ENCODE peak calls at places on chromosomes 6 and 20, in five cellular contexts. G, F, U, T and B are unnamed samples.

GRCh38 chr6:149452062-149452939 is 32.5 kb downstream of the ZC3H12D start:
- DNase-seq in G (no peak), F (no peak), U (no peak), T (no peak), B (no peak)

GRCh38 chr6:20056350-20056992 is 155.8 kb downstream of the MBOAT1 start:
- DNase-seq in G (peak; percentile 81), F (peak; percentile 82), U (peak; percentile 79), T (peak; percentile 39), B (peak; percentile 33)

GRCh38 chr6:88008411-88008810 is 39.2 kb upstream of the SPACA1 start:
- DNase-seq in G (peak; percentile 11), F (no peak), U (no peak), T (no peak), B (no peak)

GRCh38 chr20:49979030-49979832 is 3.5 kb upstream of the SNAI1 start:
- DNase-seq in G (peak; percentile 83), F (peak; percentile 85), U (peak; percentile 88), T (peak; percentile 93), B (peak; percentile 40)

GRCh38 chr20:10848810-10849370 is 175.1 kb upstream of the JAG1 start:
- DNase-seq in G (peak; percentile 95), F (peak; percentile 60), U (no peak), T (no peak), B (no peak)

GRCh38 chr6:121222656-121223055 is 111.6 kb downstream of the TBC1D32 start:
- DNase-seq in G (peak; percentile 70), F (peak; percentile 10), U (no peak), T (no peak), B (no peak)

GRCh38 chr6:11413728-11414127 is 123.8 kb upstream of the TMEM170B start:
- DNase-seq in G (peak; percentile 26), F (no peak), U (no peak), T (no peak), B (no peak)

GRCh38 chr6:89610149-89610642 is 28.4 kb downstream of the LYRM2 start:
- DNase-seq in G (peak; percentile 59), F (peak; percentile 87), U (peak; percentile 74), T (peak; percentile 46), B (peak; percentile 63)

GRCh38 chr6:2857580-2858337 is 16.1 kb upstream of the SERPINB1 start:
- DNase-seq in G (peak; percentile 49), F (no peak), U (no peak), T (peak; percentile 70), B (no peak)

GRCh38 chr6:109318328-109318876 is 63.9 kb downstream of the CD164 start:
- DNase-seq in G (no peak), F (no peak), U (peak; percentile 43), T (no peak), B (no peak)

GRCh38 chr6:25627001-25627400 is 25.0 kb upstream of the SCGN start:
- DNase-seq in G (no peak), F (peak; percentile 82), U (no peak), T (no peak), B (no peak)

GRCh38 chr6:131995924-131996323 is 44.8 kb upstream of the CCN2 start:
- DNase-seq in G (peak; percentile 87), F (no peak), U (no peak), T (peak; percentile 0), B (no peak)

GRCh38 chr6:44442833-44443444 is 55.4 kb downstream of the CDC5L start:
- DNase-seq in G (no peak), F (no peak), U (no peak), T (no peak), B (no peak)
- TF ChIP-seq CTCF in G (no peak), F (no peak), U (no peak), T (no peak), B (no peak)

DNA sequence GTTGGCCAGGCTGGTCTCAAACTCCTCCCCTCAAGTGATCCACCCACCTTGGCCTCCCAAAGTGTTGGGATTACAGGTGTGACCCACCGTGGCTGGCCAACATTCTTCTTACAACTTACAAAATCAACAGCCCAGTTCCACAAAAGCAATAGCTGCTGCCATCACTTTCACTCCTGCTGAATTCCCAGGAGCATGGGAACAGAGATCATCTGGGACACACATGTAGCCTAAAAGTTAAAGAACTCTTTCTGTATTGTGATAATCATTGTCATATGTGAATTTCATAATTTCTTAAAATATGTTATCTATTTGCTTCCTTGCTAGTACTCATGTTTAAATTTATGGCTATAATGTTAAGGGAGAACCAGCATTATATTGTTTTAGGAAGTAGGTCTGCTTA is 51.7 kb downstream of the NCOA6 start:
- DNase-seq in G (no peak), F (no peak), U (no peak), T (no peak), B (no peak)
- TF ChIP-seq EZH2phosphoT487 in G (no peak), F (no peak), U (no peak), T (no peak), B (no peak)

GRCh38 chr6:1558388-1558787 is 51.3 kb upstream of the FOXC1 start:
- DNase-seq in G (no peak), F (peak; percentile 23), U (no peak), T (no peak), B (no peak)
- H3F3A ChIP-seq in G (no peaks in the 10 kb centered on the region), F (no peaks in the 10 kb centered on the region), U (peaks cover 5% of the 10 kb centered on the region), T (no peaks in the 10 kb centered on the region), B (no peaks in the 10 kb centered on the region)

GRCh38 chr6:104954091-104954797 is 2.7 kb upstream of the LIN28B start:
- DNase-seq in G (no peak), F (peak; percentile 56), U (peak; percentile 49), T (no peak), B (no peak)

GRCh38 chr6:104957301-104958177 is 632 bp downstream of the LIN28B start:
- DNase-seq in G (no peak), F (peak; percentile 96), U (peak; percentile 91), T (no peak), B (no peak)

GRCh38 chr6:104955491-104955890 is 1.4 kb upstream of the LIN28B start:
- DNase-seq in G (no peak), F (peak; percentile 83), U (peak; percentile 73), T (peak; percentile 51), B (no peak)

GRCh38 chr6:104956663-104957294 is at the start of gene LIN28B:
- DNase-seq in G (no peak), F (no peak), U (peak; percentile 59), T (no peak), B (no peak)

DNA sequence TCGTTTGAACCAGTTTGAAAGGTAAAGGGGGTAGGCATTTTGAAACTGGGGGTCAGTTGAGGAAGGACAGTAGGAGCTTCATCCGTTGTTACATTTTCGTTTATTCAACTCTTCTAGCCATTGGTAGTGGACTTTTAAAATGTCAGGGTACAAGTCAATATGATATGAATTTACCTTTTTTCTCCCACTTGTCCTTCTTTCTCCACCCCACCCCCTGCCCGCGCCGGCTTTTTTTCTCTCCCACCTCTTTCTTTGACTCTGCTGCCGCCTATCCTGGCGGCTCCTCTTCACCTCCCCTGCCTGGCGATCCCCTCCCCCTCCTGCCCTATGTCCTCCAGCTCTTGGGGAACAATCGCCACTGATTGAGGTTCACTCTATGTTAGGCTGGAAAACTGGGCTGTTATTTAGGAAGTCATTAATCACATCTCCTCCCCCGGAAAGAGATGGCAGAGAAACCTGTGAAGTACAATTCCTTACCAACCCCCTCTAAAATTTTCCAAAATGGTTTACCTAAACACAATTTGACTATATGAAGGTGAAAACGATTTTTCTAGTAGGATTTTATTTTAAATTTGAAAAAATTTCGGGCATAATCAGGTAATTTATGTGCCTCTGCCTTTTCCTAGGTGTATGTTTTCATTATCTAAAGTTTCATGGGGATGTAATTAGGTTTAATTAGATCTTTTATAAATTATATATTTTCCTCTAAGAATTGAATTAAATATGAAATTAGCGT is 812 bp upstream of the LIN28B start:
- DNase-seq in G (no peak), F (peak; percentile 94), U (peak; percentile 93), T (peak; percentile 62), B (no peak)
- TF ChIP-seq CTCF in G (no peak), F (peak; percentile 22), U (no peak), T (no peak), B (no peak)

DNA sequence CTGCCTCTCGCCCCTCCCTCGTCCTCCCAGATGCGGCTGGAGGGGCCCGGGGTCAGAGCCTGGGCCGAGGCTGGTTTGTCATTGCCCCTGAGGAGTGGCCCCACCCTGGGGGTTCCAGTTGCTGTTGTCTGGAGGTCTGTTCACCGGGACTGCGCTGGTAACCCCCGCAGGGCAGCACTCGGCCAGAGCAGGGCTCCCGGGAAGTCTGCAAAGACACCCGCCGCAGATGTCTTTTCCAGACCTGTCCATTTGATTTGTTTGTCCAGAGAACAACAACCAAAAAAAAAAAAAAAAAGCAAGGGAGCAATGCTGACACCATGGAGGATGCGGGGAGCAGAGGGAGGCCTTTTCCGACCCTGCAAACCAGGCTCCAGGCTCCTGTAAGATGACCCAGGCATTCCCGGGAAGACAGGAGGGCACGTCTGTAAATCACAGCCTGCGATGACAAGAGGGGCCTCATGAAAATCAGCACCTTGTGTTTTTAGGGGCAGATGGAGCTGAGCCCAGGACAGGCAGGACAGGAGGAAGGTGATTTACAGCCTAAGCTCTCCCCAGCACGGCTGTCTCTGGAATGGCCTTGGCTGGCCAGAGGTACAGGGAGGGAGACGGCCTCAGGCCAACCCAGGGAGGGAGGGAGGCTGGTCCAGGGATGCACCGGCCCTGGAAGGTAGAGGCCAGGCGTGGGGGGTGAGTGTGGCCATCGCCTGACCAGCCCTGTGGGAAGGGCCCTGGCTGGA is 189.3 kb downstream of the ERMARD start:
- DNase-seq in G (no peak), F (no peak), U (peak; percentile 28), T (peak; percentile 89), B (no peak)
- TF ChIP-seq EZH2phosphoT487 in G (no peak), F (no peak), U (no peak), T (no peak), B (no peak)

DNA sequence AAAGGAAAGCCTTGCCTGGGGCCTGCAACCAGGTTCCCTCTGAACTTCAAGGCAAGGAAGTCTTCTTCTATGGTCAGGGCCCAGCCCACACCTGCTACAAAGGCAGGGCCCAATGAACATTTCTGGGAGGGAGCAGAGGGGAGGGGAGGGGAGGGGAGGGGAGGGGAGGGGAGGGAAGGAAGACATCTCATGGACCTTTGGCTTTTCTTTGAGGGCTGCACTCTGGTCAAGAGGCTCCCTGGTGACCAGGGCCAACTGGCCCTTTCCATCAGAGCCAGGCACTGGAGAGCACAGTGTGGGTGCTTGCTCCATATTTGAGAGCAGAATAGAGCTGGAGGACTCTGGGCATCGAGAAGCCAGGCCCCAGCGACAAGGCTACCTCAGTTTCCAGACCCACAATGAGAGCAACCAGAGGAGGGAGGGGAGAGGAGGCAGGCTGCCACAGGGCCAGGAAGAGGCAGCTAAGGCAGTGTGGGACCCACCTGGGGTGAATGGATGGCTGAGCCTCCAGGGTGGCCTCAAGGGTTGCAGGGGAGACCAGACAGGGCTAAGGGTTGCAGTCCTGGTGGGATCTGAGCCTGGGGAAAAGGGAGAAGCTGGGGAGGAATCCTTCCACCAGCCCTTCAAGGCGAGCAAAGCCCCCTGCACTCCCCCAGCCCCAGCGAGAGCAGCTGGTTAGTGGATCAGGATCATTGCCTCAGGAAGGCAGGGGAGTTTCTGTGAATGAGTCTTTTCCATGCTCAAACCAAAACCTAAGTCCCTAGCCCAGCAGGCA is 84.8 kb downstream of the MRPL14 start:
- DNase-seq in G (no peak), F (no peak), U (no peak), T (no peak), B (no peak)
- H3F3A ChIP-seq in G (peaks cover 11% of the 10 kb centered on the region), F (no peaks in the 10 kb centered on the region), U (no peaks in the 10 kb centered on the region), T (peaks cover 17% of the 10 kb centered on the region), B (no peaks in the 10 kb centered on the region)